ENCODE peak calls at places on chromosomes 3 and 15, in four cellular contexts. O is spleen, Q is breast epithelium, I is tibial nerve. E is an unnamed sample.

GRCh38 chr15:84844964-84845363 is 27.8 kb downstream of the ALPK3 start:
- DNase-seq in Q (no peak), O (no peak), I (no peak), E (no peak)

GRCh38 chr3:52245322-52246263 is at the start of gene PPM1M:
- DNase-seq in O (peak; percentile 93), Q (no peak), I (no peak), E (no peak)

GRCh38 chr3:107870989-107871638 is 219.7 kb downstream of the CD47 start:
- DNase-seq in Q (no peak), I (no peak), O (no peak), E (no peak)

GRCh38 chr3:101836907-101837598 is 12.3 kb upstream of the NFKBIZ start:
- DNase-seq in I (no peak), O (no peak), Q (no peak), E (no peak)

GRCh38 chr3:193942516-193943055 is 193.4 kb upstream of the HES1 start:
- DNase-seq in I (no peak), Q (no peak), O (no peak), E (no peak)

GRCh38 chr3:42502429-42503250 is at the start of gene VIPR1:
- DNase-seq in O (peak; percentile 95), Q (peak; percentile 87), I (no peak), E (peak; percentile 84)

GRCh38 chr15:38666865-38667264 is 102.3 kb upstream of the RASGRP1 start:
- DNase-seq in Q (no peak), I (no peak), O (no peak), E (no peak)

GRCh38 chr3:32956750-32957570 is 5.5 kb downstream of the CCR4 start:
- DNase-seq in I (no peak), Q (no peak), O (no peak), E (no peak)

GRCh38 chr3:42880183-42880582 is 4.5 kb upstream of the CYP8B1 start:
- DNase-seq in I (no peak), O (no peak), Q (no peak), E (no peak)

GRCh38 chr3:155991291-155991690 is 120.8 kb downstream of the GMPS start:
- DNase-seq in O (no peak), I (no peak), Q (no peak), E (no peak)

GRCh38 chr3:25854635-25855034 is 64.7 kb downstream of the OXSM start:
- DNase-seq in Q (no peak), O (no peak), I (no peak), E (no peak)

GRCh38 chr3:179717219-179717618 is 64.4 kb downstream of the USP13 start:
- DNase-seq in O (no peak), I (no peak), Q (no peak), E (no peak)

GRCh38 chr15:66863382-66864085 is 161.5 kb downstream of the SMAD6 start:
- DNase-seq in O (peak; percentile 63), Q (peak; percentile 14), I (no peak), E (no peak)

GRCh38 chr3:51819151-51819550 is 40.1 kb upstream of the IQCF6 start:
- DNase-seq in I (no peak), O (no peak), Q (no peak), E (no peak)

GRCh38 chr15:60591491-60592385 is 112.8 kb upstream of the ICE2 start:
- DNase-seq in Q (peak; percentile 52), I (no peak), O (peak; percentile 85), E (peak; percentile 67)
- TF ChIP-seq CTCF in Q (no peak), I (no peak), O (no peak), E (no peak)

GRCh38 chr3:195443391-195443989 is 670 bp upstream of the ACAP2 start:
- DNase-seq in I (no peak), O (no peak), Q (no peak), E (no peak)
- TF ChIP-seq POLR2A in I (no peak), O (no peak), Q (no peak), E (no peak)

GRCh38 chr3:129629011-129629410 is 22.5 kb upstream of the PLXND1 start:
- DNase-seq in Q (no peak), O (no peak), I (no peak), E (no peak)

GRCh38 chr3:129628169-129628522 is 21.7 kb upstream of the PLXND1 start:
- DNase-seq in I (no peak), O (no peak), Q (no peak), E (no peak)

GRCh38 chr3:129625071-129625874 is 18.8 kb upstream of the PLXND1 start:
- DNase-seq in O (peak; percentile 74), Q (no peak), I (no peak), E (no peak)

GRCh38 chr3:129627350-129628168 is 21.1 kb upstream of the PLXND1 start:
- DNase-seq in I (peak; percentile 42), Q (no peak), O (peak; percentile 88), E (peak; percentile 51)

GRCh38 chr3:129626744-129627349 is 20.4 kb upstream of the PLXND1 start:
- DNase-seq in I (peak; percentile 86), O (peak; percentile 97), Q (peak; percentile 80), E (peak; percentile 87)
- TF ChIP-seq CTCF in I (no peak), O (no peak), Q (no peak), E (no peak)

GRCh38 chr3:13420051-13420816 is at the start of gene NUP210:
- DNase-seq in I (no peak), O (peak; percentile 92), Q (no peak), E (peak; percentile 33)
- TF ChIP-seq POLR2A in I (no peak), O (no peak), Q (no peak), E (no peak)

DNA sequence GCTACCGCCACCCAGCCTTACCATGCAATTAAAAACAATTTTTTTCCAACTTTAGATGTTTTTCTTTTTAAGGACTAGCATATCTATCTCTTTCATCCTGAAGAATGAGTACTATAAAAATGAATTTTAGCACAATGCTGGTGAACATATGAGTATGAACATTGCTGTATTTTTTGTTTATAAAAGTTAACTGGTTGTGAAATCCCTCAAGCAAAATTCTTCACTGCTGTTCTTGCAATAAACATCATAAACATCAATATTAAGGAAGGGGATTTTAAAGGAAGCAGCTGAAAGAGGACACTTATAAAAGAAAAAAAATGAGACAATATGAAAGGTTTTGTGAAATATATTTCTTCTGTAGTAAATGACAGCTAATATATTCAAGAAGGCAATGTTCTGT is 3.0 kb downstream of the PLSCR4 start:
- DNase-seq in O (no peak), I (no peak), Q (no peak), E (no peak)
- TF ChIP-seq CTCF in O (no peak), I (no peak), Q (no peak), E (no peak)

DNA sequence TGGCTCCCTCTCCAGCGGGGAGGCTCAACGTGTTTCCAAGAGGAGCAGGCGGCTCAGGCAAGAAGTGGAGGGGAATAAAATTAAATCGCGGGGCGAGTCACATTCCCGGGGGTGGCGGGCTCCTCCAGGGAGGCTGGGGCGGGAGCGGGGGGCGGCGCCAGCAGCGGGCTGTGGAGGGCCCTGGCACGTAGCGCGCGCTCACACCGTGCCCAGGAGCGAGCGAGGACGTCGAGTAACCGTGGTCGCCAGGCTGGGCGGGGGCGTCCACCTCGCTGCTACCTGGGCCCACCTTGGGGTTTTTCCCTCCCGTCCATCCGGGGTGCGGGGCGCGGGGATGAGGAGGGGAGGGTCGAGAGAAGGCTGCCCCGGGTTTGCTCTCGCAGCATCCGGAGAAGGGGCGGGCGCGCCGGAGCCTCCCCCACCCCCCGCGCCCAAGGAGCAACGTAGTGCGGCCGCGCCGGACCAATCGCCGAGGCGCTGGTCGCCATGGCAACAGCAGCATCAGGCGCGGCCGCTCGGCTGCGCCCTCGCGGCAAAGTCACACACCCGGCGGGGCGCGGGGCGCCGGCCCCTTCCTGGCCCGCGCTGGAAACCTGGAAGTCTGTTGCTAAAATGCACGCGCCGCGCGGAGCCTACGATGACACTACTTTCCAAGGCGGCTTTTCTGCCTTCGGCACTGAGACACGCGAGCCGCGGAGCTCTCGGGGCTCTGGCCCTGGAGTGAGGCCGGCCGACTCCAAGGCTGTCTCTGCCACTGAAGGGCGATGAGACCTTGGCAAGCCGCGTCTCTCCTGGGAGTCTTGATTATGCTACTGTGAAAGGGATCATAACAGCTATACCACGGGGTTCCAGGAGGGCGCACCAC is at the start of gene IQSEC1:
- DNase-seq in I (no peak), Q (no peak), O (peak; percentile 94), E (peak; percentile 46)
- TF ChIP-seq POLR2A in I (no peak), Q (no peak), O (no peak), E (no peak)

DNA sequence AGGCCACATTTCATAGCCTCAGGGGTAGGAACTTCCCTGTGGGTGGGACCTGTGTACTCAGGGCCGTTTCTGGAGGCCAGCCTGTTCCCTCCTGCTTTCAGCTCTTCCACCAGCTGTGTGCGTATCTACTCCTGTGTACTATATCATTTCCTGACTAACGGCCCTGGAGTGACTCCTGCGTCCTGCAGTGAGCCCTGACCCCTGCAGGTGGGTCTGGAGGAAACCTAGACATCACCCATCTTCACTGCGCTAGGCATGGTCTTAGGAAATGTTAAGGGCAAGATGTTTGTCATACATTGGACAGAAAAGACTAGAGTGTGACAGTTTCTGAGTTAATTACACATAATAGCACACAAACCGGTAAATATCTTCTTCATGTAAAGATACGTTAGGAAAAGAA is 297.3 kb downstream of the GABRB3 start:
- DNase-seq in I (no peak), Q (no peak), O (no peak), E (no peak)
- TF ChIP-seq CTCF in I (no peak), Q (no peak), O (no peak), E (no peak)